ENCODE peak calls at places on chromosomes 5 and 9, in five cellular contexts. A is CD4-positive, alpha-beta T cell; F is lower leg skin; U is Calu3; G is adrenal gland. I is an unnamed sample.

GRCh38 chr5:178074266-178074952 is 38.9 kb upstream of the N4BP3 start:
- DNase-seq in A (no peak), F (no peak), G (no peak), U (peak; percentile 51), I (peak; percentile 44)

GRCh38 chr9:77019810-77020437 is 469 bp downstream of the FOXB2 start:
- DNase-seq in G (no peak), A (no peak), U (no peak), F (no peak), I (peak; percentile 36)

GRCh38 chr9:123265833-123266232 is 2.6 kb downstream of the STRBP start:
- DNase-seq in F (no peak), A (no peak), U (no peak), G (no peak), I (peak; percentile 40)

GRCh38 chr9:86978986-86979385 is 31.7 kb upstream of the GAS1 start:
- DNase-seq in U (no peak), F (no peak), A (no peak), G (no peak), I (no peak)

GRCh38 chr9:109245300-109245897 is 75.5 kb downstream of the EPB41L4B start:
- DNase-seq in F (no peak), G (no peak), A (no peak), U (no peak), I (no peak)

GRCh38 chr5:117486291-117486690 is 911.7 kb upstream of the SEMA6A start:
- DNase-seq in A (no peak), F (no peak), U (no peak), G (no peak), I (no peak)

GRCh38 chr9:137300607-137301085 is 1.4 kb downstream of the NRARP start:
- DNase-seq in F (peak; percentile 14), U (no peak), G (no peak), A (no peak), I (no peak)

GRCh38 chr5:181042036-181042435 is 2.0 kb downstream of the BTNL9 start:
- DNase-seq in A (no peak), U (no peak), G (no peak), F (no peak), I (no peak)

GRCh38 chr5:112917453-112918005 is 4.5 kb downstream of the REEP5 start:
- DNase-seq in A (no peak), F (no peak), G (no peak), U (peak; percentile 18), I (no peak)

GRCh38 chr5:34002629-34003328 is 5.1 kb downstream of the AMACR start:
- DNase-seq in G (no peak), U (no peak), F (no peak), A (no peak), I (no peak)

GRCh38 chr9:96379461-96379860 is 4.0 kb downstream of the SLC35D2 start:
- DNase-seq in F (no peak), A (no peak), G (no peak), U (no peak), I (no peak)

GRCh38 chr9:92680166-92681119 is 10.5 kb upstream of the IPPK start:
- DNase-seq in F (peak; percentile 74), U (no peak), A (no peak), G (no peak), I (no peak)

GRCh38 chr9:132575005-132575609 is 7.3 kb upstream of the BARHL1 start:
- DNase-seq in F (peak; percentile 41), U (peak; percentile 84), A (peak; percentile 16), G (peak; percentile 83), I (peak; percentile 82)

GRCh38 chr9:76810377-76810957 is 46.2 kb downstream of the PCA3 start:
- DNase-seq in G (peak; percentile 71), F (peak; percentile 41), A (no peak), U (peak; percentile 45), I (peak; percentile 33)

GRCh38 chr9:88523056-88523455 is 11.9 kb upstream of the NXNL2 start:
- DNase-seq in U (no peak), F (no peak), G (no peak), A (no peak), I (no peak)

GRCh38 chr9:36677611-36678010 is 104.9 kb downstream of the MELK start:
- DNase-seq in U (no peak), F (no peak), G (no peak), A (no peak), I (no peak)

GRCh38 chr9:95494022-95494415 is 22.8 kb downstream of the PTCH1 start:
- DNase-seq in G (no peak), U (no peak), A (no peak), F (no peak), I (no peak)

GRCh38 chr5:74384851-74385250 is 255.7 kb downstream of the ENC1 start:
- DNase-seq in G (no peak), U (no peak), A (no peak), F (no peak), I (no peak)

GRCh38 chr5:93209476-93209875 is 371.5 kb downstream of the NR2F1-AS1 start:
- DNase-seq in U (no peak), A (no peak), F (no peak), G (no peak), I (no peak)

GRCh38 chr5:180090098-180090768 is 18.7 kb upstream of the RNF130 start:
- DNase-seq in U (peak; percentile 88), F (no peak), G (peak; percentile 71), A (peak; percentile 64), I (peak; percentile 81)

GRCh38 chr5:76942581-76942980 is 10.3 kb upstream of the CRHBP start:
- DNase-seq in A (no peak), U (no peak), F (no peak), G (no peak), I (no peak)

GRCh38 chr9:129487307-129487657 is 133.6 kb downstream of the C9orf50 start:
- DNase-seq in U (no peak), A (no peak), G (no peak), F (no peak), I (no peak)

GRCh38 chr9:129484325-129485000 is 136.4 kb downstream of the C9orf50 start:
- DNase-seq in G (no peak), A (no peak), U (no peak), F (no peak), I (no peak)

GRCh38 chr9:129487658-129488483 is 133.0 kb downstream of the C9orf50 start:
- DNase-seq in A (peak; percentile 47), U (no peak), G (peak; percentile 80), F (peak; percentile 73), I (no peak)

GRCh38 chr9:129485140-129485758 is 135.7 kb downstream of the C9orf50 start:
- DNase-seq in A (no peak), F (no peak), G (no peak), U (no peak), I (no peak)

GRCh38 chr9:129486496-129487306 is 134.2 kb downstream of the C9orf50 start:
- DNase-seq in G (peak; percentile 83), A (no peak), F (peak; percentile 71), U (peak; percentile 43), I (no peak)
- TF ChIP-seq CTCF in G (no peak), A (no peak), F (no peak), U (no peak), I (no peak)

DNA sequence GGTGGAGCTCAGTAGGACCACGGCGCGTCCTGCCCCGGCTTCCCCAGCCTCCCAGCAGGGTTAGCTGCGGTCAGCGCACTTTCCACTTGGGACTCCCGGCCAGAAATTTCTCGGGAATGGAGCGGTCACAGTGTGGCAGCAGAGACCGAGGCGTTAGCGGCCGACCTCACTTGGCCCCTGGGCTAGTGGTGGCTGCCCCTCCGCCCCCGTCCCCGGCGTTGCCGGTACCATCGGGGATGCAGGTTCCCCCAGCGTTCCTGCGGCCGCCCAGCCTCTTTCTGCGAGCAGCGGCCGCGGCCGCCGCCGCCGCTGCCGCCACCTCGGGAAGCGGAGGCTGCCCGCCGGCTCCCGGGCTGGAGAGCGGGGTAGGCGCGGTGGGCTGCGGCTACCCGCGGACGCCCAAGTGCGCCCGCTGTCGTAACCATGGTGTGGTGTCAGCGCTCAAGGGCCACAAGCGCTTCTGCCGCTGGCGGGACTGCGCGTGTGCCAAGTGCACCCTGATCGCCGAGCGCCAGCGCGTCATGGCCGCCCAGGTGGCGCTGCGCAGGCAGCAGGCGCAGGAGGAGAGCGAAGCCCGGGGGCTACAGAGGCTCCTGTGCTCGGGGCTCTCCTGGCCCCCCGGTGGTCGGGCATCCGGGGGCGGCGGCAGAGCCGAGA is 454 bp downstream of the DMRTA1 start:
- DNase-seq in G (no peak), A (no peak), U (peak; percentile 76), F (no peak), I (peak; percentile 32)
- TF ChIP-seq CTCF in G (no peak), A (no peak), U (peak; percentile 20), F (no peak), I (no peak)

GRCh38 chr9:2800385-2801179 is 43.3 kb downstream of the PUM3 start:
- DNase-seq in F (no peak), G (no peak), A (no peak), U (no peak), I (no peak)
- TF ChIP-seq CTCF in F (no peak), G (no peak), A (no peak), U (no peak), I (no peak)

DNA sequence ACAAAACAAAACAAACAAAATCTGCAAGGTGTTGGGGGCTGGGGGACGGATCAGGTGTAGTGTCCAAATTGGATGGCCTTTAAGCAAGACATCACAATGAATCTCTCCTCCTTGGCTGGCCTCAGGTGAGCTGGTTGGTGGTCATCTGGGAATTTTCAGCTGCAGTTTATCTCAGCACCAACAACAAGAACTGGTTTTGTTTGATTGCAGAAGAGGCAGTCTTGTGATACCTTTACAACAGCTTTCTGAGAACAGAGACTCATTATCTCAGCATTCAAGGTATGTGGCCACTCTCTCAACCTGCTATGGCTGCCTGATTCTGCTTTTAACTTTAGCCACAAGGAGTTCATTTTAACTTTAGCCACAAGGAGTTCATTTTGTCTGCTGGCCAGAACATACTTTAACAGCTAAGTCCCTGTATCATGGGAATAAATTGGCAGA is 1543.4 kb downstream of the EFNA5 start:
- DNase-seq in U (peak; percentile 13), G (no peak), A (no peak), F (no peak), I (no peak)
- TF ChIP-seq CTCF in U (no peak), G (no peak), A (no peak), F (no peak), I (no peak)

GRCh38 chr5:68057186-68057585 is 158.4 kb upstream of the PIK3R1 start:
- DNase-seq in G (no peak), F (no peak), A (no peak), U (no peak), I (no peak)

GRCh38 chr5:68054625-68055024 is 160.9 kb upstream of the PIK3R1 start:
- DNase-seq in G (no peak), F (no peak), U (no peak), A (no peak), I (no peak)

GRCh38 chr5:68053202-68053601 is 162.4 kb upstream of the PIK3R1 start:
- DNase-seq in U (no peak), F (no peak), G (no peak), A (no peak), I (no peak)

GRCh38 chr5:68060382-68060781 is 155.2 kb upstream of the PIK3R1 start:
- DNase-seq in G (no peak), A (no peak), U (no peak), F (no peak), I (no peak)

GRCh38 chr5:68055686-68056085 is 159.9 kb upstream of the PIK3R1 start:
- DNase-seq in A (no peak), F (no peak), G (no peak), U (no peak), I (no peak)
- TF ChIP-seq CTCF in A (no peak), F (no peak), G (no peak), U (peak; percentile 17), I (no peak)

GRCh38 chr5:158013939-158014338 is 155.0 kb upstream of the CLINT1 start:
- DNase-seq in F (no peak), G (peak; percentile 45), A (no peak), U (peak; percentile 34), I (peak; percentile 22)
- TF ChIP-seq CTCF in F (no peak), G (peak; percentile 50), A (no peak), U (no peak), I (peak; percentile 34)

GRCh38 chr9:34256104-34256503 is 73.0 kb downstream of the KIF24 start:
- DNase-seq in U (no peak), F (no peak), G (no peak), A (no peak), I (no peak)
- TF ChIP-seq CTCF in U (no peak), F (no peak), G (peak; percentile 14), A (no peak), I (no peak)

I was measured in GM13976.